ENCODE peak calls at places on chromosomes 13 and 19, in four cellular contexts. One of them, this sample, is unnamed.

GRCh38 chr13:48235100-48235813 is 2.3 kb downstream of the ITM2B start:
- ATAC-seq in mucosa of descending colon: no peak
- ATAC-seq in heart right ventricle: no peak
- ATAC-seq in left cardiac atrium: no peak
- ATAC-seq in this sample: no peak

GRCh38 chr13:71754407-71754974 is 112.5 kb downstream of the DACH1 start:
- ATAC-seq in left cardiac atrium: peak; percentile 82
- ATAC-seq in heart right ventricle: peak; percentile 92
- ATAC-seq in mucosa of descending colon: no peak
- ATAC-seq in this sample: peak; percentile 71

GRCh38 chr19:58572818-58573657 is at the start of gene MZF1:
- ATAC-seq in heart right ventricle: peak; percentile 77
- ATAC-seq in left cardiac atrium: peak; percentile 82
- ATAC-seq in mucosa of descending colon: peak; percentile 81
- ATAC-seq in this sample: peak; percentile 86

GRCh38 chr13:37211542-37211941 is 106.1 kb upstream of the CSNK1A1L start:
- ATAC-seq in mucosa of descending colon: no peak
- ATAC-seq in left cardiac atrium: no peak
- ATAC-seq in heart right ventricle: no peak
- ATAC-seq in this sample: no peak

GRCh38 chr13:89900104-89900760 is 1447.3 kb upstream of the MIR17HG start:
- ATAC-seq in heart right ventricle: no peak
- ATAC-seq in left cardiac atrium: no peak
- ATAC-seq in mucosa of descending colon: peak; percentile 75
- ATAC-seq in this sample: no peak

GRCh38 chr19:8069116-8069973 is 16.8 kb downstream of the CCL25 start:
- ATAC-seq in heart right ventricle: no peak
- ATAC-seq in mucosa of descending colon: no peak
- ATAC-seq in left cardiac atrium: no peak
- ATAC-seq in this sample: no peak

GRCh38 chr13:27170521-27171243 is 929 bp downstream of the USP12 start:
- ATAC-seq in mucosa of descending colon: no peak
- ATAC-seq in heart right ventricle: peak; percentile 2
- ATAC-seq in left cardiac atrium: peak; percentile 2
- ATAC-seq in this sample: no peak

GRCh38 chr13:50080856-50081105 is 65.5 kb downstream of the KCNRG start:
- ATAC-seq in left cardiac atrium: no peak
- ATAC-seq in mucosa of descending colon: no peak
- ATAC-seq in heart right ventricle: no peak
- ATAC-seq in this sample: no peak

GRCh38 chr19:32969549-32969948 is 2.2 kb downstream of the CEP89 start:
- ATAC-seq in heart right ventricle: no peak
- ATAC-seq in mucosa of descending colon: no peak
- ATAC-seq in left cardiac atrium: no peak
- ATAC-seq in this sample: no peak

GRCh38 chr13:21719463-21719862 is 48.6 kb downstream of the FGF9 start:
- ATAC-seq in heart right ventricle: no peak
- ATAC-seq in left cardiac atrium: no peak
- ATAC-seq in mucosa of descending colon: no peak
- ATAC-seq in this sample: no peak

GRCh38 chr19:39240421-39240820 is 4.4 kb downstream of the IFNL3 start:
- ATAC-seq in heart right ventricle: no peak
- ATAC-seq in left cardiac atrium: no peak
- ATAC-seq in mucosa of descending colon: no peak
- ATAC-seq in this sample: no peak

GRCh38 chr19:3464797-3465235 is 15.5 kb downstream of the SMIM24 start:
- ATAC-seq in mucosa of descending colon: no peak
- ATAC-seq in heart right ventricle: no peak
- ATAC-seq in left cardiac atrium: no peak
- ATAC-seq in this sample: no peak

GRCh38 chr19:3442487-3443071 is 37.7 kb downstream of the SMIM24 start:
- ATAC-seq in left cardiac atrium: no peak
- ATAC-seq in mucosa of descending colon: no peak
- ATAC-seq in heart right ventricle: no peak
- ATAC-seq in this sample: no peak

GRCh38 chr13:30873519-30873918 is 32.6 kb upstream of the MEDAG start:
- ATAC-seq in heart right ventricle: no peak
- ATAC-seq in left cardiac atrium: no peak
- ATAC-seq in mucosa of descending colon: no peak
- ATAC-seq in this sample: no peak

GRCh38 chr19:54661846-54662489 is 817 bp upstream of the LILRB4 start:
- ATAC-seq in heart right ventricle: no peak
- ATAC-seq in left cardiac atrium: no peak
- ATAC-seq in mucosa of descending colon: no peak
- ATAC-seq in this sample: no peak

GRCh38 chr19:840519-841206 is at the start of gene PRTN3:
- ATAC-seq in heart right ventricle: no peak
- ATAC-seq in mucosa of descending colon: no peak
- ATAC-seq in left cardiac atrium: peak; percentile 6
- ATAC-seq in this sample: no peak

GRCh38 chr13:40109324-40109958 is 454.0 kb downstream of the COG6 start:
- ATAC-seq in left cardiac atrium: peak; percentile 88
- ATAC-seq in heart right ventricle: peak; percentile 72
- ATAC-seq in mucosa of descending colon: peak; percentile 51
- ATAC-seq in this sample: peak; percentile 84

GRCh38 chr19:40599331-40600085 is 1.7 kb upstream of the LTBP4 start:
- ATAC-seq in heart right ventricle: no peak
- ATAC-seq in mucosa of descending colon: no peak
- ATAC-seq in left cardiac atrium: no peak
- ATAC-seq in this sample: no peak

GRCh38 chr13:109673477-109673876 is 112.9 kb downstream of the IRS2 start:
- ATAC-seq in mucosa of descending colon: no peak
- ATAC-seq in heart right ventricle: no peak
- ATAC-seq in left cardiac atrium: no peak
- ATAC-seq in this sample: no peak

GRCh38 chr19:58386576-58387337 is at the start of gene RPS5:
- ATAC-seq in left cardiac atrium: peak; percentile 95
- ATAC-seq in heart right ventricle: peak; percentile 96
- ATAC-seq in mucosa of descending colon: peak; percentile 95
- ATAC-seq in this sample: peak; percentile 98

GRCh38 chr13:34303346-34303745 is 485.4 kb downstream of the RFC3 start:
- ATAC-seq in heart right ventricle: no peak
- ATAC-seq in mucosa of descending colon: no peak
- ATAC-seq in left cardiac atrium: no peak
- ATAC-seq in this sample: no peak